ENCODE peak calls at places on chromosomes 16 and 17, in five cellular contexts. R is lower lobe of right lung, G is transverse colon, P is lower leg skin, J is lung. N is an unnamed sample.

GRCh38 chr16:17757808-17758207 is 287.0 kb upstream of the XYLT1 start:
- DNase-seq in R (no peak), G (no peak), P (no peak), J (no peak), N (no peak)

GRCh38 chr17:67422887-67423286 is 45.8 kb downstream of the PITPNC1 start:
- DNase-seq in R (no peak), G (peak), P (no peak), J (no peak), N (no peak)

GRCh38 chr16:15672514-15673167 is 22.6 kb downstream of the NDE1 start:
- DNase-seq in R (peak), G (peak), P (peak), J (peak), N (peak)

GRCh38 chr16:20372696-20373095 is 20.2 kb upstream of the UMOD start:
- DNase-seq in R (no peak), G (no peak), P (no peak), J (no peak), N (no peak)

GRCh38 chr16:87308826-87309225 is 8.4 kb downstream of the C16orf95 start:
- DNase-seq in R (no peak), G (no peak), P (no peak), J (no peak), N (no peak)

GRCh38 chr16:5490499-5490898 is 392.9 kb upstream of the EEF2KMT start:
- DNase-seq in R (peak), G (peak), P (no peak), J (no peak), N (peak)

GRCh38 chr16:52548261-52549010 is 1.5 kb upstream of the TOX3 start:
- DNase-seq in R (no peak), G (no peak), P (no peak), J (no peak), N (no peak)

GRCh38 chr17:19383681-19384470 is 3.1 kb downstream of the MFAP4 start:
- DNase-seq in R (no peak), G (no peak), P (no peak), J (no peak), N (peak)

GRCh38 chr16:67456383-67457140 is 24.4 kb downstream of the ATP6V0D1 start:
- DNase-seq in R (peak), G (peak), P (no peak), J (peak), N (peak)

GRCh38 chr17:19273731-19274130 is 36.6 kb downstream of the EPN2 start:
- DNase-seq in R (no peak), G (no peak), P (no peak), J (no peak), N (no peak)

GRCh38 chr17:45643591-45643990 is 140.5 kb upstream of the CRHR1 start:
- DNase-seq in R (no peak), G (no peak), P (no peak), J (no peak), N (no peak)

GRCh38 chr16:49700928-49701685 is 154.8 kb downstream of the ZNF423 start:
- DNase-seq in R (no peak), G (no peak), P (no peak), J (no peak), N (no peak)

GRCh38 chr16:87138316-87138715 is 178.9 kb downstream of the C16orf95 start:
- DNase-seq in R (no peak), G (no peak), P (no peak), J (no peak), N (no peak)

GRCh38 chr17:27244481-27245223 is 49.3 kb upstream of the WSB1 start:
- DNase-seq in R (peak), G (peak), P (peak), J (peak), N (peak)

GRCh38 chr17:42979511-42980273 is at the start of gene PTGES3L:
- DNase-seq in R (peak), G (peak), P (no peak), J (no peak), N (peak)

GRCh38 chr16:50296807-50297206 is 30.5 kb downstream of the ADCY7 start:
- DNase-seq in R (no peak), G (no peak), P (no peak), J (no peak), N (peak)

GRCh38 chr16:26070595-26071170 is 378.9 kb downstream of the HS3ST4 start:
- DNase-seq in R (no peak), G (no peak), P (no peak), J (no peak), N (no peak)

GRCh38 chr17:30922235-30922993 is 669 bp downstream of the ADAP2 start:
- DNase-seq in R (peak), G (peak), P (no peak), J (peak), N (peak)

GRCh38 chr17:32927724-32928526 is at the start of gene TMEM98:
- DNase-seq in R (no peak), G (peak), P (no peak), J (no peak), N (peak)
- H3K4me3 ChIP-seq in R (peak), G (peak), P (peak), J (peak), N (peak)

DNA sequence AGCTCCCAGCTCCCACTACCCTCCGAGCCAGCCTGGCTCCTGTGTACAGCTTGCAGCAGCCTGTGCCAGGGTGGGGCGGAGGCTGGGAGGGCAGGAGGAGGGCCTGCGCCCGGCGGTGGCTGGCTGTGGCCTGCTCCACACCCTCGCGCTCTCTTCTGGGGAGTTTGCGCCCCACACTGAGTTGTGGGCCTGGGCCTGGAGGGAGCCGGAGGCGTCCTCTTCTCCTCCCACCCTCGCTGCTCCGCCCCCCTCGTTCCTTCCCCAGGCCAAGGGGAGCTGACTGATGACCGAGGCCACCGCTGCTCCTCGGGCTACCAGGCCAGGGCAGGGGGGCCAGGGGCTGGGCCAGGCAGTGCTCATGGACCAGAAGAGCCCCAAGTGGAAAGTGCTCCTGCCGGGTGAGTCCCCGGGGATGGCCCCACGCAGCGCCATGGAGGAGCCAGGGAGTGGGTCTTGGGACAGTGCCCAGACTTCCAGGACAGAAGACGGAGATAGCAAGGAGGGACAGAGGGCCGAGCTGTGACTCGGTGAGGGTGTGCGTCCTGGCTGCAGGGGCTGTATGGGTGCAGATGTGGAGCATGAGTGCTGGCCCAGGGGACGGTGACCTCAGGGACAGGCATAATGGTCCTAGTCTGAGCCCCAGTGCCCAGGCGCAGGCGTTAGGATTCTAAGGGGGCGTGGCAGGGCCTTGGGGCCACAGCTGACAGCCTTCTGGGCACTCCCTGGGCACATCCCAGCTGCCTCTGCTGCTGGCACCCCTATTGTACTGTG is 242.1 kb upstream of the GSE1 start:
- DNase-seq in R (peak), G (peak), P (peak), J (peak), N (peak)
- H3K4me3 ChIP-seq in R (peak), G (peak), P (no peak), J (no peak), N (no peak)

GRCh38 chr16:4319454-4319853 is 3.6 kb downstream of the GLIS2 start:
- DNase-seq in R (no peak), G (peak), P (no peak), J (no peak), N (peak)
- H3K4me3 ChIP-seq in R (peak), G (no peak), P (no peak), J (no peak), N (no peak)

GRCh38 chr17:9206160-9206988 is 185.1 kb downstream of the NTN1 start:
- DNase-seq in R (no peak), G (no peak), P (no peak), J (no peak), N (no peak)
- H3K4me3 ChIP-seq in R (no peak), G (peak), P (no peak), J (no peak), N (no peak)

GRCh38 chr16:1950559-1950958 is 3.9 kb downstream of the RPL3L start:
- DNase-seq in R (peak), G (no peak), P (no peak), J (no peak), N (no peak)

GRCh38 chr16:1958715-1959268 is 546 bp upstream of the NDUFB10 start:
- DNase-seq in R (peak), G (no peak), P (no peak), J (no peak), N (no peak)

GRCh38 chr16:1949507-1949906 is 5.0 kb downstream of the RPL3L start:
- DNase-seq in R (peak), G (no peak), P (no peak), J (no peak), N (no peak)

GRCh38 chr16:1950047-1950446 is 4.4 kb downstream of the RPL3L start:
- DNase-seq in R (peak), G (no peak), P (no peak), J (no peak), N (no peak)

GRCh38 chr16:1953734-1954133 is 755 bp downstream of the RPL3L start:
- DNase-seq in R (peak), G (no peak), P (no peak), J (no peak), N (peak)
- H3K4me3 ChIP-seq in R (no peak), G (no peak), P (no peak), J (no peak), N (no peak)

GRCh38 chr17:50118076-50118827 is 11.7 kb downstream of the SAMD14 start:
- DNase-seq in R (no peak), G (no peak), P (no peak), J (no peak), N (no peak)

GRCh38 chr17:50115744-50116143 is 14.2 kb downstream of the SAMD14 start:
- DNase-seq in R (no peak), G (no peak), P (no peak), J (no peak), N (no peak)

GRCh38 chr17:50114849-50115357 is 15.1 kb downstream of the SAMD14 start:
- DNase-seq in R (no peak), G (peak), P (no peak), J (no peak), N (no peak)

GRCh38 chr17:50118828-50119218 is 11.1 kb downstream of the SAMD14 start:
- DNase-seq in R (no peak), G (no peak), P (no peak), J (no peak), N (peak)

DNA sequence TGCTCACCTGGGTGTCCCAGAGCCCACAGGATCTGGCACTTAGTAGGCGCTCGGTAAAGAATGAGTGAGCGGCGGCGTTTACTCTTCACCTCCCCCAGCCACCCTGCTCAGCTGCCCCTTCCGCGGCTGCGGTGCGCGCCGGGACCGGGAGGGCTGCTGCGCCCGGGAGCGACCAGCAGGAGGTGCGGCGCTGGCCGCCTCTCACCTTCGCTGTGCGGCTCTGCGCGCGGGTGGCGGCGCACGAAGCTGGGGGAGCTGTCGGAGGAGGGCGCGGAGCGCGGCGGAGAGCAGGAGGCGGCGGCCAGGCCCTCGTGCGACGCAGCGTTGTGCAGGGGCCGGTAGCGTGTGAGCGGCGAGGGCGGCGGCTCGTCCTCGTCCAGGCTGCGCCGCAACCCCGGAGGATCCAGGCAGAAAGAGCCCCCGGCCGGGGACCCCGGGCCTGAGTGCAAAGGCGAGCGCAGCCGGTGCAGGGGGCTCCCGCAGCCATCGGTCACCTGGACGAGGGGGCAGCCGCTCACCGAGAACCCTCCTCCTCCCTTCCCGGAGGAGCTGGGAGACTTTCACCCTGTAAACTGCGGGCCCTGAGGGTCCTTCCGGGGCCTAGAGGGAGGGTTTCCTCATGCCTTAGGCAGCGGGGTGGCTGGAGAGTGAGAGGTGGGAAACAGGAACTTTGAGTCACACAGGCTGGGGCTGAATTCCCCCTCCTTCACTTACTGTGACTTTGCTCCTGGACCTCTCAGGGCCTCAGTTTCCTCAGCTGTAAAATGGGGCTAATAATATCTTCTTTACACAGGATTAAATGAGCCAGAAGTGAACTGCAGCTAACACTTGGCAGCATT is 12.5 kb downstream of the SAMD14 start:
- DNase-seq in R (peak), G (peak), P (no peak), J (peak), N (peak)
- H3K4me3 ChIP-seq in R (peak), G (peak), P (no peak), J (no peak), N (no peak)

N was measured in aorta.